ENCODE peak calls at places on chromosomes 6 and 20, in nine cellular contexts. One of them, this sample, is unnamed. For H3K36me3, the result is how much of the 10 kb centered on the place peaks cover.

GRCh38 chr20:438581-439469 is 23.5 kb downstream of the TBC1D20 start:
- DNase-seq in GM06990: no peak
- DNase-seq in BE2C: no peak
- DNase-seq in IMR-90: no peak
- DNase-seq in astrocyte: no peak
- DNase-seq in right atrium auricular region: no peak
- DNase-seq in sigmoid colon: no peak
- DNase-seq in neural progenitor cell: no peak
- DNase-seq in fibroblast of lung: no peak
- DNase-seq in this sample: no peak

GRCh38 chr6:151149788-151150187 is 90.0 kb upstream of the AKAP12 start:
- DNase-seq in astrocyte: no peak
- DNase-seq in GM06990: no peak
- DNase-seq in fibroblast of lung: no peak
- DNase-seq in BE2C: no peak
- DNase-seq in sigmoid colon: no peak
- DNase-seq in neural progenitor cell: no peak
- DNase-seq in right atrium auricular region: no peak
- DNase-seq in IMR-90: no peak
- DNase-seq in this sample: no peak

GRCh38 chr20:33578510-33578909 is 83.6 kb upstream of the C20orf144 start:
- DNase-seq in BE2C: peak
- DNase-seq in neural progenitor cell: no peak
- DNase-seq in GM06990: no peak
- DNase-seq in astrocyte: peak
- DNase-seq in sigmoid colon: no peak
- DNase-seq in IMR-90: peak
- DNase-seq in fibroblast of lung: peak
- DNase-seq in right atrium auricular region: no peak
- DNase-seq in this sample: peak

GRCh38 chr6:21999012-21999528 is 297.8 kb downstream of the PRL start:
- DNase-seq in right atrium auricular region: no peak
- DNase-seq in astrocyte: peak
- DNase-seq in BE2C: peak
- DNase-seq in sigmoid colon: no peak
- DNase-seq in fibroblast of lung: no peak
- DNase-seq in GM06990: no peak
- DNase-seq in IMR-90: peak
- DNase-seq in neural progenitor cell: no peak
- DNase-seq in this sample: peak

GRCh38 chr6:11778042-11778441 is 561 bp downstream of the ADTRP start:
- DNase-seq in astrocyte: no peak
- DNase-seq in fibroblast of lung: no peak
- DNase-seq in neural progenitor cell: no peak
- DNase-seq in BE2C: no peak
- DNase-seq in sigmoid colon: no peak
- DNase-seq in GM06990: no peak
- DNase-seq in IMR-90: no peak
- DNase-seq in right atrium auricular region: no peak
- DNase-seq in this sample: no peak

GRCh38 chr20:34110025-34111013 is 1.7 kb downstream of the EIF2S2 start:
- DNase-seq in BE2C: no peak
- DNase-seq in sigmoid colon: no peak
- DNase-seq in IMR-90: peak
- DNase-seq in astrocyte: no peak
- DNase-seq in neural progenitor cell: no peak
- DNase-seq in right atrium auricular region: no peak
- DNase-seq in GM06990: peak
- DNase-seq in fibroblast of lung: peak
- DNase-seq in this sample: no peak

GRCh38 chr20:20083796-20084195 is 31.5 kb downstream of the CFAP61 start:
- DNase-seq in IMR-90: peak
- DNase-seq in GM06990: no peak
- DNase-seq in BE2C: no peak
- DNase-seq in astrocyte: peak
- DNase-seq in sigmoid colon: no peak
- DNase-seq in right atrium auricular region: no peak
- DNase-seq in neural progenitor cell: peak
- DNase-seq in fibroblast of lung: peak
- DNase-seq in this sample: no peak

GRCh38 chr20:37703338-37703660 is 9.5 kb downstream of the CTNNBL1 start:
- DNase-seq in GM06990: no peak
- DNase-seq in BE2C: no peak
- DNase-seq in right atrium auricular region: no peak
- DNase-seq in sigmoid colon: no peak
- DNase-seq in IMR-90: no peak
- DNase-seq in astrocyte: peak
- DNase-seq in neural progenitor cell: no peak
- DNase-seq in fibroblast of lung: no peak
- DNase-seq in this sample: no peak

GRCh38 chr6:149055195-149055899 is 262.2 kb upstream of the TAB2 start:
- DNase-seq in BE2C: no peak
- DNase-seq in GM06990: peak
- DNase-seq in fibroblast of lung: no peak
- DNase-seq in IMR-90: no peak
- DNase-seq in neural progenitor cell: no peak
- DNase-seq in astrocyte: no peak
- DNase-seq in sigmoid colon: no peak
- DNase-seq in right atrium auricular region: no peak
- DNase-seq in this sample: no peak

GRCh38 chr6:21666788-21667681 is 73.5 kb downstream of the SOX4 start:
- DNase-seq in GM06990: peak
- DNase-seq in astrocyte: peak
- DNase-seq in sigmoid colon: no peak
- DNase-seq in BE2C: no peak
- DNase-seq in right atrium auricular region: no peak
- DNase-seq in neural progenitor cell: peak
- DNase-seq in IMR-90: no peak
- DNase-seq in fibroblast of lung: peak
- DNase-seq in this sample: no peak

GRCh38 chr20:8853805-8854338 is 215.0 kb upstream of the PLCB4 start:
- DNase-seq in IMR-90: peak
- DNase-seq in astrocyte: peak
- DNase-seq in neural progenitor cell: peak
- DNase-seq in fibroblast of lung: peak
- DNase-seq in sigmoid colon: no peak
- DNase-seq in BE2C: peak
- DNase-seq in right atrium auricular region: no peak
- DNase-seq in GM06990: no peak
- DNase-seq in this sample: no peak

GRCh38 chr6:24517659-24518538 is 23.1 kb downstream of the ALDH5A1 start:
- DNase-seq in astrocyte: no peak
- DNase-seq in fibroblast of lung: no peak
- DNase-seq in GM06990: peak
- DNase-seq in neural progenitor cell: no peak
- DNase-seq in IMR-90: no peak
- DNase-seq in right atrium auricular region: no peak
- DNase-seq in BE2C: no peak
- DNase-seq in sigmoid colon: no peak
- DNase-seq in this sample: no peak

GRCh38 chr6:28105286-28105685 is 19.1 kb upstream of the ZSCAN16 start:
- DNase-seq in sigmoid colon: no peak
- DNase-seq in IMR-90: no peak
- DNase-seq in BE2C: no peak
- DNase-seq in GM06990: no peak
- DNase-seq in astrocyte: peak
- DNase-seq in right atrium auricular region: no peak
- DNase-seq in neural progenitor cell: no peak
- DNase-seq in fibroblast of lung: peak
- DNase-seq in this sample: no peak

GRCh38 chr6:156639023-156639728 is 138.0 kb upstream of the ARID1B start:
- DNase-seq in sigmoid colon: no peak
- DNase-seq in neural progenitor cell: no peak
- DNase-seq in GM06990: no peak
- DNase-seq in right atrium auricular region: no peak
- DNase-seq in fibroblast of lung: no peak
- DNase-seq in astrocyte: peak
- DNase-seq in BE2C: no peak
- DNase-seq in IMR-90: no peak
- DNase-seq in this sample: no peak

GRCh38 chr6:169162968-169163903 is 90.4 kb downstream of the THBS2 start:
- DNase-seq in BE2C: no peak
- DNase-seq in GM06990: no peak
- DNase-seq in sigmoid colon: peak
- DNase-seq in astrocyte: peak
- DNase-seq in IMR-90: peak
- DNase-seq in fibroblast of lung: peak
- DNase-seq in neural progenitor cell: no peak
- DNase-seq in right atrium auricular region: peak
- DNase-seq in this sample: peak

GRCh38 chr6:108558372-108559096 is 2.2 kb upstream of the FOXO3 start:
- DNase-seq in astrocyte: peak
- DNase-seq in sigmoid colon: peak
- DNase-seq in neural progenitor cell: peak
- DNase-seq in IMR-90: peak
- DNase-seq in right atrium auricular region: peak
- DNase-seq in GM06990: peak
- DNase-seq in BE2C: peak
- DNase-seq in fibroblast of lung: peak
- DNase-seq in this sample: peak

GRCh38 chr6:83976037-83976755 is 57.4 kb upstream of the MRAP2 start:
- DNase-seq in IMR-90: no peak
- DNase-seq in astrocyte: no peak
- DNase-seq in neural progenitor cell: no peak
- DNase-seq in GM06990: no peak
- DNase-seq in right atrium auricular region: no peak
- DNase-seq in fibroblast of lung: no peak
- DNase-seq in BE2C: no peak
- DNase-seq in sigmoid colon: no peak
- DNase-seq in this sample: no peak

GRCh38 chr20:50338479-50339195 is 148.0 kb downstream of the CEBPB start:
- DNase-seq in fibroblast of lung: no peak
- DNase-seq in neural progenitor cell: peak
- DNase-seq in right atrium auricular region: no peak
- DNase-seq in astrocyte: peak
- DNase-seq in GM06990: peak
- DNase-seq in IMR-90: peak
- DNase-seq in sigmoid colon: peak
- DNase-seq in BE2C: no peak
- DNase-seq in this sample: no peak

GRCh38 chr20:51712501-51713212 is 55.5 kb downstream of the ATP9A start:
- DNase-seq in right atrium auricular region: no peak
- DNase-seq in neural progenitor cell: peak
- DNase-seq in IMR-90: peak
- DNase-seq in astrocyte: peak
- DNase-seq in GM06990: no peak
- DNase-seq in fibroblast of lung: peak
- DNase-seq in BE2C: no peak
- DNase-seq in sigmoid colon: no peak
- DNase-seq in this sample: no peak
- TF ChIP-seq CTCF in right atrium auricular region: peak
- TF ChIP-seq CTCF in neural progenitor cell: peak
- TF ChIP-seq CTCF in IMR-90: peak
- TF ChIP-seq CTCF in astrocyte: peak
- TF ChIP-seq CTCF in GM06990: peak
- TF ChIP-seq CTCF in fibroblast of lung: peak
- TF ChIP-seq CTCF in BE2C: peak
- TF ChIP-seq CTCF in sigmoid colon: no peak
- TF ChIP-seq CTCF in this sample: peak

GRCh38 chr6:128112494-128112893 is 211.6 kb upstream of the THEMIS start:
- DNase-seq in GM06990: no peak
- DNase-seq in fibroblast of lung: peak
- DNase-seq in right atrium auricular region: no peak
- DNase-seq in astrocyte: no peak
- DNase-seq in neural progenitor cell: no peak
- DNase-seq in sigmoid colon: no peak
- DNase-seq in BE2C: no peak
- DNase-seq in IMR-90: peak
- DNase-seq in this sample: no peak
- H3K4me3 ChIP-seq in GM06990: no peak
- H3K4me3 ChIP-seq in fibroblast of lung: peak
- H3K4me3 ChIP-seq in right atrium auricular region: peak
- H3K4me3 ChIP-seq in astrocyte: no peak
- H3K4me3 ChIP-seq in neural progenitor cell: no peak
- H3K4me3 ChIP-seq in sigmoid colon: peak
- H3K4me3 ChIP-seq in BE2C: peak
- H3K4me3 ChIP-seq in IMR-90: peak
- H3K4me3 ChIP-seq in this sample: no peak

DNA sequence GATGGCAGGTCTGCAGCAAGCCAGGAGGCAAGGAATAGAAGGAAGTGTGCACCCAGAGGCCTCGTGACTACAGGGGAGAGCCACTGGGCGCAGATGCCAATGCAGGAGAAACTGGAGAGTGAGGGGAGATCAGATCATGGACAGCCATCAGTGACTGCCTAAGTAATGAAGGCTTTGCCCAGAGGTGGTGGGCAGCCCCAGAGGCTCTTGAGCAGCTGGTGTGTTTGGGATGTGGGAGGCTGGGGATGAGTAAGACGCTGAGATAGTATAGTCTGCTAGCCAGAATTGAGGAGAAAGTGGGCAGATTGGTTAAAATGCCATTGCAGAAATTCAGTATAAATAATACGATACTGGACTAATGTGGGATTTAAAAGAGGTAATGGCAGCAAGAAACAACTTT is 111.9 kb downstream of the MAP3K4 start:
- DNase-seq in IMR-90: no peak
- DNase-seq in fibroblast of lung: no peak
- DNase-seq in neural progenitor cell: no peak
- DNase-seq in astrocyte: no peak
- DNase-seq in BE2C: no peak
- DNase-seq in sigmoid colon: no peak
- DNase-seq in right atrium auricular region: no peak
- DNase-seq in GM06990: no peak
- DNase-seq in this sample: no peak
- H3K36me3 ChIP-seq in IMR-90: under half
- H3K36me3 ChIP-seq in fibroblast of lung: under half
- H3K36me3 ChIP-seq in neural progenitor cell: under half
- H3K36me3 ChIP-seq in astrocyte: under half
- H3K36me3 ChIP-seq in BE2C: under half
- H3K36me3 ChIP-seq in sigmoid colon: under half
- H3K36me3 ChIP-seq in right atrium auricular region: half or more
- H3K36me3 ChIP-seq in GM06990: under half
- H3K36me3 ChIP-seq in this sample: under half

DNA sequence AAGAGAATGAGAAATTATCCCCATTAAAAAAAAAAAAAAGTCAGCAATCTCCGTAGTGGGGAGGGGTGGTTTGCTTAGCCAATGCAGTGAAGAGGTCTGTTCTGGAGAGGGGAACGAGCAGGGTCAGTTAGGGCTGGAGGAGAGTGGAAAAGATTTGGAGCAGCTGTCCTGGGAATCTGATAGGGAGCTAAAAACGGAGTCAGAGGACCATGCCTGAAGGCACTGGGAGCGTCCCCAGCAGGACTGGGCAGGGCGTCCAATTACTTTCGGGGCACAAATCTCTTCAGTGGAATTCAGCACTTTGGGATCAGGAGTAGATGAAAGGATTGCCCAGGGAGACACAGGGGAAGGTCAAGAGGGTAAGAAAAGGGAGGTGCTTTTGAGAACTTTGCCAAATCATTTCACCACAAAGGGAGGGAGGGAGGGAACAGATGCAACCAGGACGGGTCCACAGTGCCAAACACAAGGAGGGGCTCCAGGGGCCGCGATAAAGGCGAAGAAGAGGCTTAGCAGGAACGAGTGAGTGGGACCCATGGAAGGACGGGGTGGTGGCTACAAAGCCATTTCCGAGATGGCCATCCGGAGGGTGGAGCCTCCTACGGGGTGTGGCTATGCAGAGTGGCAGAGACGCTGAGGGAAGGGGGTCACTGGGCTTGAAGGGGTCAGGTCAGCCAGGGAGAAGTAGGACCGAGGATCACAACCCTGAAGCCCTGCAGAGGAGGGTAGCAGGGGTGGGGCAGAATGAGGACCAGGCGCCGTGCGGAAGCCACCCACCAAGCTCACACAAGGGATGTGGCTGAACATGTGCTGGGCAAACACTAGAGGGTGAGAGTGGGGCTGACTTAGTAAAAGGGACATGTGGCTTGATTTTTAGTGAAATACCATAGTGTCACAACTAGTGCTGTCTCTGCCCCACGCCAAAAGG is 180.1 kb upstream of the RREB1 start:
- DNase-seq in GM06990: no peak
- DNase-seq in right atrium auricular region: no peak
- DNase-seq in neural progenitor cell: peak
- DNase-seq in IMR-90: no peak
- DNase-seq in sigmoid colon: no peak
- DNase-seq in BE2C: peak
- DNase-seq in astrocyte: no peak
- DNase-seq in fibroblast of lung: peak
- DNase-seq in this sample: no peak
- TF ChIP-seq CTCF in GM06990: no peak
- TF ChIP-seq CTCF in right atrium auricular region: peak
- TF ChIP-seq CTCF in neural progenitor cell: peak
- TF ChIP-seq CTCF in IMR-90: no peak
- TF ChIP-seq CTCF in sigmoid colon: no peak
- TF ChIP-seq CTCF in BE2C: peak
- TF ChIP-seq CTCF in astrocyte: no peak
- TF ChIP-seq CTCF in fibroblast of lung: no peak
- TF ChIP-seq CTCF in this sample: no peak